ENCODE peak calls at places on chromosome 9, in seven cellular contexts. M is hepatocyte; V is AG10803; I is OCI-LY7; N is activated T-cell treated with anti-CD3 and anti-CD28 coated beads for 24 hours; K is SK-N-SH; E is stimulated activated naive CD8-positive, alpha-beta T cell treated with anti-CD3 and anti-CD28 coated beads, Interleukin-15, Interleukin-2, amounts not matched to agents 100 U/mL and 50 U/mL, for 24 hours. D is an unnamed sample.

GRCh38 chr9:2151171-2151570 is 136.0 kb downstream of the SMARCA2 start:
- DNase-seq in M (no peak), V (no peak), I (no peak), N (no peak), K (no peak), E (no peak), D (no peak)

GRCh38 chr9:72753261-72753893 is 199.5 kb downstream of the ALDH1A1 start:
- DNase-seq in M (peak), V (peak), I (no peak), N (no peak), K (no peak), E (no peak), D (peak)

GRCh38 chr9:127574089-127574921 is 37.8 kb upstream of the STXBP1 start:
- DNase-seq in M (peak), V (peak), I (no peak), N (no peak), K (no peak), E (peak), D (peak)

GRCh38 chr9:36323926-36324325 is 65.7 kb upstream of the GNE start:
- DNase-seq in M (no peak), V (no peak), I (no peak), N (no peak), K (no peak), E (no peak), D (no peak)

GRCh38 chr9:112043423-112043822 is 131.7 kb downstream of the SUSD1 start:
- DNase-seq in M (no peak), V (peak), I (no peak), N (no peak), K (no peak), E (no peak), D (peak)

GRCh38 chr9:116156621-116157314 is 3.2 kb downstream of the PAPPA start:
- DNase-seq in M (peak), V (peak), I (no peak), N (no peak), K (peak), E (no peak), D (peak)

GRCh38 chr9:33329117-33329563 is 38.8 kb downstream of the NFX1 start:
- DNase-seq in M (peak), V (peak), I (no peak), N (no peak), K (no peak), E (no peak), D (peak)

GRCh38 chr9:76761448-76761847 is 2.8 kb upstream of the PCA3 start:
- DNase-seq in M (no peak), V (peak), I (peak), N (no peak), K (no peak), E (no peak), D (peak)

GRCh38 chr9:124512806-124513204 is 5.6 kb upstream of the NR5A1 start:
- DNase-seq in M (no peak), V (no peak), I (no peak), N (no peak), K (no peak), E (no peak), D (no peak)

GRCh38 chr9:133044661-133045060 is 13.9 kb downstream of the GTF3C5 start:
- DNase-seq in M (no peak), V (no peak), I (no peak), N (no peak), K (no peak), E (no peak), D (no peak)

GRCh38 chr9:8036914-8037524 is 237.4 kb upstream of the DMAC1 start:
- DNase-seq in M (no peak), V (no peak), I (no peak), N (no peak), K (no peak), E (no peak), D (no peak)

GRCh38 chr9:70561805-70562395 is 147.4 kb upstream of the KLF9 start:
- DNase-seq in M (no peak), V (peak), I (no peak), N (no peak), K (no peak), E (no peak), D (peak)

GRCh38 chr9:100639851-100640250 is 62.0 kb downstream of the CAVIN4 start:
- DNase-seq in M (no peak), V (no peak), I (no peak), N (no peak), K (no peak), E (no peak), D (no peak)

GRCh38 chr9:115845648-115846312 is 307.8 kb upstream of the PAPPA start:
- DNase-seq in M (peak), V (peak), I (no peak), N (no peak), K (no peak), E (no peak), D (peak)

GRCh38 chr9:33143241-33143642 is 23.9 kb downstream of the B4GALT1 start:
- DNase-seq in M (peak), V (peak), I (no peak), N (no peak), K (no peak), E (no peak), D (peak)

GRCh38 chr9:133505901-133506652 is 18.7 kb downstream of the MYMK start:
- DNase-seq in M (no peak), V (peak), I (no peak), N (no peak), K (peak), E (no peak), D (peak)

GRCh38 chr9:2576631-2577030 is 45.0 kb upstream of the VLDLR start:
- DNase-seq in M (no peak), V (no peak), I (no peak), N (no peak), K (no peak), E (no peak), D (no peak)

GRCh38 chr9:90665072-90665471 is 22.4 kb upstream of the DIRAS2 start:
- DNase-seq in M (no peak), V (no peak), I (no peak), N (no peak), K (no peak), E (no peak), D (no peak)

D was measured in fibroblast of the aortic adventitia.